ENCODE peak calls at places on chromosomes 6 and 20, in four cellular contexts. Q, S, H and N are unnamed samples.

GRCh38 chr6:53441035-53441493 is 92.3 kb upstream of the ELOVL5 start:
- DNase-seq in Q (no peak), S (no peak), H (no peak), N (no peak)

GRCh38 chr20:50704971-50705370 is 13.6 kb upstream of the RIPOR3 start:
- DNase-seq in Q (no peak), S (no peak), H (no peak), N (no peak)

GRCh38 chr6:76555090-76555489 is 482.6 kb upstream of the IMPG1 start:
- DNase-seq in Q (no peak), S (no peak), H (no peak), N (no peak)

GRCh38 chr20:36717657-36718056 is 28.2 kb downstream of the NDRG3 start:
- DNase-seq in Q (no peak), S (no peak), H (no peak), N (no peak)

GRCh38 chr6:148203281-148203925 is 139.2 kb upstream of the SASH1 start:
- DNase-seq in Q (no peak), S (no peak), H (peak), N (no peak)

GRCh38 chr6:154606457-154606856 is 96.0 kb upstream of the CNKSR3 start:
- DNase-seq in Q (no peak), S (no peak), H (no peak), N (no peak)

GRCh38 chr6:22892452-22892851 is 323.1 kb downstream of the HDGFL1 start:
- DNase-seq in Q (no peak), S (no peak), H (peak), N (no peak)

GRCh38 chr6:36929607-36930006 is 24.9 kb upstream of the PI16 start:
- DNase-seq in Q (no peak), S (no peak), H (peak), N (no peak)

GRCh38 chr6:136317023-136317649 is 27.5 kb upstream of the BCLAF1 start:
- DNase-seq in Q (peak), S (peak), H (peak), N (peak)

GRCh38 chr20:39862613-39863012 is 826.4 kb downstream of the MAFB start:
- DNase-seq in Q (no peak), S (no peak), H (no peak), N (no peak)

GRCh38 chr6:97765480-97765879 is 482.5 kb upstream of the MMS22L start:
- DNase-seq in Q (no peak), S (no peak), H (peak), N (no peak)

GRCh38 chr6:144953552-144954240 is 668.6 kb downstream of the UTRN start:
- DNase-seq in Q (no peak), S (no peak), H (peak), N (no peak)

GRCh38 chr6:43089874-43090556 is 13.9 kb downstream of the PTK7 start:
- DNase-seq in Q (no peak), S (no peak), H (no peak), N (no peak)

GRCh38 chr20:51037499-51038110 is 14.7 kb upstream of the KCNG1 start:
- DNase-seq in Q (no peak), S (no peak), H (no peak), N (no peak)

GRCh38 chr6:53928641-53929339 is 134.0 kb downstream of the LRRC1 start:
- DNase-seq in Q (no peak), S (no peak), H (no peak), N (no peak)

GRCh38 chr6:161029195-161029809 is 37.7 kb downstream of the MAP3K4 start:
- DNase-seq in Q (no peak), S (no peak), H (peak), N (no peak)

GRCh38 chr6:134853111-134854055 is 96.5 kb downstream of the ALDH8A1 start:
- DNase-seq in Q (no peak), S (no peak), H (peak), N (no peak)